ENCODE peak calls at places on chromosomes 13 and 19, in nine cellular contexts. J is left lung; A is A549; Q is Calu3; H is D721Med; D is neural progenitor cell; E is CD4-positive, alpha-beta T cell; L is retinal pigment epithelial cell; M is cardiac fibroblast. T is an unnamed sample.

GRCh38 chr13:99064624-99065249 is 86.9 kb upstream of the DOCK9 start:
- DNase-seq in J (no peak), A (no peak), Q (no peak), H (no peak), D (no peak), E (no peak), L (no peak), M (no peak), T (no peak)

GRCh38 chr19:48455908-48456562 is 661 bp downstream of the KCNJ14 start:
- DNase-seq in J (peak), A (no peak), Q (no peak), H (no peak), D (no peak), E (no peak), L (no peak), M (no peak), T (no peak)

GRCh38 chr19:8571006-8571411 is 6.2 kb downstream of the MYO1F start:
- DNase-seq in J (peak), A (peak), Q (peak), H (no peak), D (no peak), E (peak), L (no peak), M (peak), T (peak)

GRCh38 chr19:19444694-19445155 is 39.2 kb downstream of the GATAD2A start:
- DNase-seq in J (no peak), A (no peak), Q (no peak), H (no peak), D (no peak), E (no peak), L (no peak), M (peak), T (no peak)

GRCh38 chr13:45256254-45256653 is 55.4 kb upstream of the KCTD4 start:
- DNase-seq in J (no peak), A (no peak), Q (no peak), H (no peak), D (no peak), E (no peak), L (no peak), M (no peak), T (no peak)

GRCh38 chr13:30847697-30848307 is 58.3 kb upstream of the MEDAG start:
- DNase-seq in J (no peak), A (no peak), Q (no peak), H (no peak), D (no peak), E (no peak), L (peak), M (peak), T (no peak)

GRCh38 chr19:11964858-11965645 is at the start of gene ZNF763:
- DNase-seq in J (peak), A (no peak), Q (peak), H (peak), D (peak), E (peak), L (peak), M (peak), T (peak)

GRCh38 chr13:51518847-51519246 is 65.4 kb upstream of the WDFY2 start:
- DNase-seq in J (no peak), A (no peak), Q (no peak), H (no peak), D (no peak), E (no peak), L (no peak), M (peak), T (no peak)

GRCh38 chr19:42284641-42285341 is 15.7 kb downstream of the CIC start:
- DNase-seq in J (peak), A (no peak), Q (no peak), H (no peak), D (peak), E (no peak), L (no peak), M (no peak), T (no peak)

GRCh38 chr13:33204130-33204927 is 81.2 kb downstream of the STARD13 start:
- DNase-seq in J (no peak), A (no peak), Q (no peak), H (no peak), D (no peak), E (no peak), L (no peak), M (peak), T (no peak)

GRCh38 chr13:113827021-113827420 is 36.9 kb downstream of the GAS6 start:
- DNase-seq in J (no peak), A (no peak), Q (no peak), H (no peak), D (no peak), E (no peak), L (no peak), M (no peak), T (no peak)

GRCh38 chr13:40185393-40185792 is 481.0 kb downstream of the FOXO1 start:
- DNase-seq in J (no peak), A (no peak), Q (no peak), H (no peak), D (no peak), E (no peak), L (no peak), M (no peak), T (no peak)

GRCh38 chr13:40152145-40152544 is 496.7 kb downstream of the COG6 start:
- DNase-seq in J (no peak), A (peak), Q (peak), H (no peak), D (no peak), E (no peak), L (peak), M (peak), T (no peak)

GRCh38 chr13:24265453-24265852 is 43.9 kb upstream of the C1QTNF9 start:
- DNase-seq in J (no peak), A (no peak), Q (no peak), H (no peak), D (no peak), E (no peak), L (no peak), M (no peak), T (no peak)

GRCh38 chr19:45863840-45864628 is at the start of gene FOXA3:
- DNase-seq in J (peak), A (peak), Q (peak), H (peak), D (peak), E (peak), L (no peak), M (peak), T (peak)

GRCh38 chr19:49056101-49056901 is 1.2 kb downstream of the CGB7 start:
- DNase-seq in J (peak), A (peak), Q (peak), H (peak), D (peak), E (peak), L (no peak), M (peak), T (peak)

GRCh38 chr13:29897102-29897501 is 46.7 kb upstream of the UBL3 start:
- DNase-seq in J (no peak), A (no peak), Q (no peak), H (no peak), D (no peak), E (no peak), L (no peak), M (no peak), T (no peak)

GRCh38 chr19:32404939-32405430 is 585 bp upstream of the DPY19L3 start:
- DNase-seq in J (peak), A (no peak), Q (peak), H (peak), D (peak), E (no peak), L (no peak), M (peak), T (no peak)

GRCh38 chr13:109628251-109628699 is 158.1 kb downstream of the IRS2 start:
- DNase-seq in J (no peak), A (no peak), Q (no peak), H (no peak), D (no peak), E (no peak), L (peak), M (peak), T (no peak)

GRCh38 chr13:77040835-77041234 is 13.9 kb upstream of the FBXL3 start:
- DNase-seq in J (no peak), A (no peak), Q (no peak), H (no peak), D (no peak), E (no peak), L (no peak), M (no peak), T (no peak)

GRCh38 chr13:80454245-80454644 is 113.3 kb upstream of the SPRY2 start:
- DNase-seq in J (no peak), A (no peak), Q (no peak), H (no peak), D (no peak), E (no peak), L (no peak), M (peak), T (no peak)

GRCh38 chr19:42250249-42250665 is 4.7 kb downstream of the ERF start:
- DNase-seq in J (no peak), A (no peak), Q (no peak), H (no peak), D (no peak), E (no peak), L (no peak), M (no peak), T (no peak)

GRCh38 chr19:588093-588742 is 1.5 kb upstream of the HCN2 start:
- DNase-seq in J (peak), A (no peak), Q (peak), H (peak), D (peak), E (peak), L (no peak), M (peak), T (no peak)

GRCh38 chr19:23917856-23918255 is 3.2 kb downstream of the ZNF726 start:
- DNase-seq in J (no peak), A (no peak), Q (no peak), H (no peak), D (no peak), E (no peak), L (no peak), M (no peak), T (no peak)

GRCh38 chr13:113849546-113849945 is 14.3 kb downstream of the GAS6 start:
- DNase-seq in J (no peak), A (no peak), Q (no peak), H (no peak), D (no peak), E (no peak), L (no peak), M (no peak), T (no peak)

GRCh38 chr19:9086761-9087160 is at the start of gene OR1M1:
- DNase-seq in J (no peak), A (no peak), Q (no peak), H (no peak), D (no peak), E (no peak), L (no peak), M (no peak), T (no peak)

GRCh38 chr13:50400035-50400726 is 384.9 kb downstream of the KCNRG start:
- DNase-seq in J (no peak), A (no peak), Q (no peak), H (no peak), D (no peak), E (no peak), L (no peak), M (no peak), T (no peak)

GRCh38 chr13:31588331-31588730 is 151.0 kb upstream of the RXFP2 start:
- DNase-seq in J (no peak), A (no peak), Q (peak), H (no peak), D (no peak), E (no peak), L (no peak), M (no peak), T (no peak)

GRCh38 chr19:1247747-1248453 is 483 bp upstream of the MIDN start:
- DNase-seq in J (peak), A (no peak), Q (peak), H (no peak), D (peak), E (peak), L (no peak), M (peak), T (peak)

GRCh38 chr19:28633223-28634030 is 579.5 kb downstream of the UQCRFS1 start:
- DNase-seq in J (no peak), A (no peak), Q (peak), H (peak), D (peak), E (peak), L (peak), M (peak), T (peak)

GRCh38 chr19:55320844-55321419 is 4.2 kb downstream of the TMEM150B start:
- DNase-seq in J (no peak), A (no peak), Q (no peak), H (no peak), D (no peak), E (no peak), L (no peak), M (no peak), T (no peak)

GRCh38 chr19:55504981-55505380 is 16.7 kb downstream of the SSC5D start:
- DNase-seq in J (no peak), A (no peak), Q (no peak), H (no peak), D (no peak), E (no peak), L (no peak), M (no peak), T (no peak)

GRCh38 chr13:99280166-99280565 is 22.0 kb upstream of the GPR18 start:
- DNase-seq in J (no peak), A (no peak), Q (no peak), H (no peak), D (no peak), E (no peak), L (no peak), M (peak), T (no peak)

GRCh38 chr19:355134-355533 is 10.5 kb upstream of the MIER2 start:
- DNase-seq in J (no peak), A (no peak), Q (no peak), H (no peak), D (no peak), E (no peak), L (no peak), M (no peak), T (no peak)

GRCh38 chr19:50406156-50406820 is 12.4 kb upstream of the SPIB start:
- DNase-seq in J (no peak), A (no peak), Q (no peak), H (no peak), D (no peak), E (no peak), L (no peak), M (no peak), T (no peak)

GRCh38 chr19:50399368-50399745 is 15.2 kb downstream of the POLD1 start:
- DNase-seq in J (peak), A (no peak), Q (no peak), H (no peak), D (no peak), E (no peak), L (no peak), M (no peak), T (no peak)

GRCh38 chr19:50398675-50399367 is 14.7 kb downstream of the POLD1 start:
- DNase-seq in J (peak), A (no peak), Q (no peak), H (no peak), D (no peak), E (no peak), L (no peak), M (no peak), T (no peak)

GRCh38 chr19:50402544-50403301 is 16.0 kb upstream of the SPIB start:
- DNase-seq in J (no peak), A (no peak), Q (no peak), H (no peak), D (no peak), E (no peak), L (no peak), M (no peak), T (no peak)

GRCh38 chr19:50401505-50402450 is 17.0 kb upstream of the SPIB start:
- DNase-seq in J (no peak), A (no peak), Q (no peak), H (no peak), D (no peak), E (no peak), L (no peak), M (no peak), T (no peak)
- TF ChIP-seq CTCF in J (no peak), A (no peak), Q (no peak), H (no peak), D (no peak), E (no peak), L (no peak), M (no peak), T (no peak)

GRCh38 chr19:17303940-17304267 is 679 bp upstream of the ABHD8 start:
- DNase-seq in J (no peak), A (no peak), Q (no peak), H (no peak), D (no peak), E (no peak), L (no peak), M (no peak), T (no peak)
- TF ChIP-seq CTCF in J (no peak), A (no peak), Q (no peak), H (no peak), D (no peak), E (no peak), L (no peak), M (no peak), T (no peak)

DNA sequence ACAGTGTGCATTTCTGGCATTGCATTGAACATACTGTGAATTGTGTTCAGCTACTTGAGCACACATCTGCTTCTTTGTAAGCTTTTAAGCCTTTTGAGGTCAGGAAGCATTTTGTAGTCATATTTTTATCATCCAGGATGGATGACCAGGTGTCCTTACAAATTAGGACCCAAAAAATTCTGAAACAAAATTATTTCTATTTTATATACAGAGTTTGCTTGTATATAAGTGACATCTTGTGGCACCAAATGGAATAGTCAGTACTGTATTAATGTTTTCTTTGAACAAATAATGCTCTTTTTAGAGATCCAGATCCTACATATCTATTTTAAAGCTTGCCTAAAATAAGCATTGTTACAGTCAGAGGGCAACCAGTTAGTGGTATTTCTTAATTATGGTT is 9.5 kb upstream of the SUPT20H start:
- DNase-seq in J (no peak), A (no peak), Q (no peak), H (no peak), D (no peak), E (no peak), L (no peak), M (peak), T (no peak)
- TF ChIP-seq CTCF in J (peak), A (no peak), Q (no peak), H (peak), D (peak), E (no peak), L (no peak), M (peak), T (no peak)

GRCh38 chr13:71034018-71034417 is 833.0 kb downstream of the DACH1 start:
- DNase-seq in J (peak), A (no peak), Q (no peak), H (no peak), D (no peak), E (no peak), L (no peak), M (no peak), T (no peak)
- TF ChIP-seq CTCF in J (no peak), A (no peak), Q (no peak), H (no peak), D (no peak), E (no peak), L (no peak), M (no peak), T (no peak)